ENCODE peak calls at places on chromosomes 6 and 20, in four cellular contexts. L, G, K and F are unnamed samples.

GRCh38 chr6:42086665-42087050 is 36.3 kb downstream of the TAF8 start:
- DNase-seq in K (no peak), G (no peak), L (no peak), F (no peak)

GRCh38 chr20:33649201-33649631 is 12.9 kb upstream of the C20orf144 start:
- DNase-seq in K (no peak), G (no peak), L (no peak), F (no peak)

GRCh38 chr6:56096454-56096853 is 150.9 kb downstream of the COL21A1 start:
- DNase-seq in G (no peak), L (no peak), K (no peak), F (no peak)

GRCh38 chr6:2363211-2363610 is 117.8 kb upstream of the GMDS start:
- DNase-seq in G (peak), K (peak), L (no peak), F (no peak)

GRCh38 chr6:2687456-2687855 is 63.3 kb downstream of the MYLK4 start:
- DNase-seq in L (no peak), G (no peak), K (no peak), F (no peak)

GRCh38 chr6:72968704-72969103 is 256.6 kb downstream of the KHDC1L start:
- DNase-seq in L (no peak), G (peak), K (no peak), F (no peak)

GRCh38 chr6:63245420-63245819 is 34.2 kb downstream of the FKBP1C start:
- DNase-seq in K (no peak), L (no peak), G (no peak), F (no peak)

GRCh38 chr20:33373735-33374605 is 27.3 kb downstream of the CDK5RAP1 start:
- DNase-seq in G (peak), L (no peak), K (no peak), F (no peak)

GRCh38 chr6:45423111-45423900 is 45.6 kb upstream of the SUPT3H start:
- DNase-seq in L (no peak), K (no peak), G (no peak), F (peak)

GRCh38 chr20:35260426-35260825 is 17.5 kb downstream of the MMP24OS start:
- DNase-seq in L (no peak), K (no peak), G (no peak), F (no peak)

GRCh38 chr6:138657026-138657425 is 116.5 kb upstream of the CCDC28A start:
- DNase-seq in L (no peak), G (no peak), K (no peak), F (no peak)

GRCh38 chr20:57773059-57773815 is 63.4 kb upstream of the PMEPA1 start:
- DNase-seq in K (no peak), G (no peak), L (no peak), F (no peak)

GRCh38 chr6:100464910-100465700 is at the start of gene SIM1:
- DNase-seq in K (peak), L (peak), G (peak), F (peak)

GRCh38 chr20:18233408-18233943 is 54.9 kb upstream of the ZNF133 start:
- DNase-seq in K (no peak), L (no peak), G (no peak), F (no peak)

GRCh38 chr6:118260833-118261232 is 287.3 kb upstream of the PLN start:
- DNase-seq in G (no peak), L (no peak), K (no peak), F (no peak)

GRCh38 chr6:125082931-125083683 is 70.5 kb upstream of the TPD52L1 start:
- DNase-seq in K (peak), L (no peak), G (no peak), F (no peak)

GRCh38 chr20:1700990-1701389 is 43.4 kb upstream of the SIRPG start:
- DNase-seq in L (no peak), G (no peak), K (no peak), F (no peak)

GRCh38 chr6:34236423-34237315 is at the start of gene HMGA1:
- DNase-seq in L (no peak), G (peak), K (peak), F (peak)
- H3K4ac ChIP-seq in L (peak), G (peak), K (peak), F (peak)

GRCh38 chr6:21144928-21145327 is 448.6 kb upstream of the SOX4 start:
- DNase-seq in L (no peak), K (no peak), G (no peak), F (no peak)
- H3K14ac ChIP-seq in L (no peak), K (no peak), G (no peak), F (no peak)

GRCh38 chr20:10972219-10972860 is 298.5 kb upstream of the JAG1 start:
- DNase-seq in G (no peak), K (no peak), L (no peak), F (no peak)

GRCh38 chr20:10965936-10966470 is 292.2 kb upstream of the JAG1 start:
- DNase-seq in K (no peak), G (peak), L (no peak), F (no peak)

GRCh38 chr20:10970109-10970508 is 296.3 kb upstream of the JAG1 start:
- DNase-seq in G (peak), L (no peak), K (no peak), F (no peak)

DNA sequence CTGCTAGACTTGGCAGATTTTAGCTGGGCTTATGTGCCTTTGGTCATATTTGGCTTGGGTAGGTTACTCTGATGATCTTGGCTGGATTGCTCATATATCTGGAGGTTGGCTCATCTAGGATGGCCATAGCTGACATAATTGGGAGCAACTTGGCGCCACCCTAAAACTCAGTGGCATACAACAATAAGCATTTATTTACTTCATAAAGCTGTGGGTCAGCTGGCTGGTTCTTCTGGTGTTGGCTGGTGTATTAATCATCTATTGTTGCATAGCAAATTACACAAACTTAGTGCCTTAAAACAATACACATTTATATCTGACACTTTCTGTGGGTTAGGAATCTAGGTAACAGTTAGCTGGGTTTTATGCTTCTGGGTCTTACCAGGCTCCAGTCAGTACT is 297.3 kb upstream of the JAG1 start:
- DNase-seq in L (no peak), G (no peak), K (no peak), F (no peak)
- H2BK120ac ChIP-seq in L (no peak), G (no peak), K (no peak), F (no peak)

GRCh38 chr6:75747985-75748742 is 875 bp upstream of the MYO6 start:
- DNase-seq in G (no peak), L (no peak), K (no peak), F (no peak)
- H3K4ac ChIP-seq in G (peak), L (peak), K (peak), F (no peak)

GRCh38 chr6:31620586-31621319 is at the start of gene PRRC2A:
- DNase-seq in K (peak), L (peak), G (peak), F (no peak)
- H3K14ac ChIP-seq in K (peak), L (peak), G (peak), F (no peak)

GRCh38 chr6:30820196-30820595 is 64.1 kb upstream of the DDR1 start:
- DNase-seq in K (no peak), G (peak), L (no peak), F (no peak)

GRCh38 chr6:30814137-30815084 is 69.9 kb upstream of the DDR1 start:
- DNase-seq in L (no peak), K (peak), G (peak), F (no peak)

GRCh38 chr6:30818426-30818841 is 65.9 kb upstream of the DDR1 start:
- DNase-seq in K (peak), G (peak), L (no peak), F (no peak)

GRCh38 chr6:30819287-30819917 is 64.9 kb upstream of the DDR1 start:
- DNase-seq in G (peak), K (peak), L (no peak), F (no peak)

GRCh38 chr6:30816791-30817739 is 67.3 kb upstream of the DDR1 start:
- DNase-seq in L (no peak), G (no peak), K (no peak), F (no peak)
- H2BK120ac ChIP-seq in L (no peak), G (peak), K (peak), F (no peak)

DNA sequence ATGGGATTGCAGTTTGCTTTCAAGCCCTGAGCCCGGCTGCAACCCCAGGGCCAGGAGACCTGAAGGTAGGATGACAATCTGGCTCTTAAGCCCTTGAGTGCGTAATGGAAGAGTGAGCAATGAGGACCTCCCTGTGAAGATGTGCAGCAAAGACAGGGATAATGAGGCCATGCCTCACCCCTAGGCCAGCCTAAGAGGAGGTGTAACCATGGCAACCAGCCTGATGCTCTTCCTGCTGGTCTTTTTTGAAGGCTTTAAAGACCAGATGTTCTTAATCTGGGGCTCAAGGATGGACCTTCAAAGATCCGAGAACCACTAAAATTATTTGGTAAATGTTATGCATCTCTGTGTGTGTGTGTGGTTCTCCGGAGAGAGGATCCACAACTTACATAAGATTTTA is 8.2 kb downstream of the ARHGAP40 start:
- DNase-seq in K (no peak), G (no peak), L (no peak), F (no peak)
- H3K4ac ChIP-seq in K (no peak), G (no peak), L (no peak), F (no peak)